ENCODE peak calls at places on chromosomes 6 and 20, in eight cellular contexts. One of them, this sample, is unnamed.
A peak's percentile ranks its signal among the peaks of the same experiment; 100 is the strongest.

GRCh38 chr6:14474816-14475215 is 357.2 kb downstream of the CD83 start:
- DNase-seq in gastrocnemius medialis: no peak
- DNase-seq in BJ: no peak
- DNase-seq in dorsolateral prefrontal cortex: no peak
- DNase-seq in fibroblast of the aortic adventitia: no peak
- DNase-seq in mammary epithelial cell: no peak
- DNase-seq in mucosa of descending colon: no peak
- DNase-seq in cardiac fibroblast: no peak
- DNase-seq in this sample: no peak

GRCh38 chr6:77430506-77430905 is 32.8 kb downstream of the HTR1B start:
- DNase-seq in mucosa of descending colon: no peak
- DNase-seq in BJ: no peak
- DNase-seq in dorsolateral prefrontal cortex: no peak
- DNase-seq in cardiac fibroblast: no peak
- DNase-seq in mammary epithelial cell: no peak
- DNase-seq in fibroblast of the aortic adventitia: no peak
- DNase-seq in gastrocnemius medialis: no peak
- DNase-seq in this sample: no peak

GRCh38 chr6:100504786-100505737 is 40.3 kb upstream of the SIM1 start:
- DNase-seq in fibroblast of the aortic adventitia: peak; percentile 84
- DNase-seq in mucosa of descending colon: no peak
- DNase-seq in BJ: peak; percentile 66
- DNase-seq in dorsolateral prefrontal cortex: no peak
- DNase-seq in gastrocnemius medialis: no peak
- DNase-seq in cardiac fibroblast: peak; percentile 92
- DNase-seq in mammary epithelial cell: peak; percentile 64
- DNase-seq in this sample: peak; percentile 78

GRCh38 chr6:120077489-120077888 is 727.9 kb upstream of the MAN1A1 start:
- DNase-seq in mucosa of descending colon: peak; percentile 13
- DNase-seq in mammary epithelial cell: peak; percentile 8
- DNase-seq in gastrocnemius medialis: no peak
- DNase-seq in cardiac fibroblast: peak; percentile 2
- DNase-seq in dorsolateral prefrontal cortex: no peak
- DNase-seq in BJ: no peak
- DNase-seq in fibroblast of the aortic adventitia: peak; percentile 3
- DNase-seq in this sample: no peak

GRCh38 chr6:39892490-39893129 is 41.7 kb downstream of the MOCS1 start:
- DNase-seq in cardiac fibroblast: peak; percentile 82
- DNase-seq in mucosa of descending colon: peak; percentile 78
- DNase-seq in BJ: no peak
- DNase-seq in mammary epithelial cell: peak; percentile 17
- DNase-seq in gastrocnemius medialis: peak; percentile 47
- DNase-seq in dorsolateral prefrontal cortex: peak; percentile 75
- DNase-seq in fibroblast of the aortic adventitia: peak; percentile 81
- DNase-seq in this sample: peak; percentile 74

GRCh38 chr6:121993362-121993761 is 406.1 kb upstream of the HSF2 start:
- DNase-seq in BJ: no peak
- DNase-seq in cardiac fibroblast: no peak
- DNase-seq in fibroblast of the aortic adventitia: no peak
- DNase-seq in dorsolateral prefrontal cortex: no peak
- DNase-seq in mammary epithelial cell: peak; percentile 46
- DNase-seq in gastrocnemius medialis: no peak
- DNase-seq in mucosa of descending colon: no peak
- DNase-seq in this sample: no peak

GRCh38 chr6:26220353-26220970 is 133.2 kb downstream of the HFE start:
- DNase-seq in cardiac fibroblast: no peak
- DNase-seq in BJ: no peak
- DNase-seq in mammary epithelial cell: no peak
- DNase-seq in mucosa of descending colon: no peak
- DNase-seq in dorsolateral prefrontal cortex: no peak
- DNase-seq in fibroblast of the aortic adventitia: no peak
- DNase-seq in gastrocnemius medialis: no peak
- DNase-seq in this sample: no peak

GRCh38 chr6:31971993-31972708 is at the start of gene DXO:
- DNase-seq in cardiac fibroblast: peak; percentile 99
- DNase-seq in dorsolateral prefrontal cortex: peak; percentile 91
- DNase-seq in mucosa of descending colon: peak; percentile 98
- DNase-seq in fibroblast of the aortic adventitia: peak; percentile 99
- DNase-seq in mammary epithelial cell: peak; percentile 99
- DNase-seq in BJ: peak; percentile 88
- DNase-seq in gastrocnemius medialis: peak; percentile 95
- DNase-seq in this sample: peak; percentile 99

GRCh38 chr6:83853968-83854501 is 875 bp downstream of the RIPPLY2 start:
- DNase-seq in BJ: no peak
- DNase-seq in cardiac fibroblast: no peak
- DNase-seq in mammary epithelial cell: no peak
- DNase-seq in mucosa of descending colon: no peak
- DNase-seq in dorsolateral prefrontal cortex: peak; percentile 28
- DNase-seq in gastrocnemius medialis: no peak
- DNase-seq in fibroblast of the aortic adventitia: no peak
- DNase-seq in this sample: no peak

GRCh38 chr6:41469951-41470340 is 76.2 kb upstream of the FOXP4 start:
- DNase-seq in mammary epithelial cell: no peak
- DNase-seq in BJ: no peak
- DNase-seq in gastrocnemius medialis: no peak
- DNase-seq in cardiac fibroblast: no peak
- DNase-seq in dorsolateral prefrontal cortex: no peak
- DNase-seq in mucosa of descending colon: peak; percentile 21
- DNase-seq in fibroblast of the aortic adventitia: no peak
- DNase-seq in this sample: no peak

GRCh38 chr6:157688960-157689599 is 134.0 kb upstream of the SNX9 start:
- DNase-seq in dorsolateral prefrontal cortex: no peak
- DNase-seq in mucosa of descending colon: peak; percentile 61
- DNase-seq in fibroblast of the aortic adventitia: peak; percentile 17
- DNase-seq in cardiac fibroblast: no peak
- DNase-seq in mammary epithelial cell: no peak
- DNase-seq in gastrocnemius medialis: peak; percentile 54
- DNase-seq in BJ: no peak
- DNase-seq in this sample: peak; percentile 35

GRCh38 chr6:127345521-127345920 is 2.1 kb upstream of the ECHDC1 start:
- DNase-seq in fibroblast of the aortic adventitia: no peak
- DNase-seq in mucosa of descending colon: no peak
- DNase-seq in cardiac fibroblast: peak; percentile 20
- DNase-seq in dorsolateral prefrontal cortex: no peak
- DNase-seq in gastrocnemius medialis: no peak
- DNase-seq in BJ: no peak
- DNase-seq in mammary epithelial cell: peak; percentile 54
- DNase-seq in this sample: no peak
- H3K4me3 ChIP-seq in fibroblast of the aortic adventitia: no peak overlapping the region
- H3K4me3 ChIP-seq in mucosa of descending colon: no peak overlapping the region
- H3K4me3 ChIP-seq in cardiac fibroblast: no peak overlapping the region
- H3K4me3 ChIP-seq in dorsolateral prefrontal cortex: no peak overlapping the region
- H3K4me3 ChIP-seq in gastrocnemius medialis: no peak overlapping the region
- H3K4me3 ChIP-seq in BJ: no peak overlapping the region
- H3K4me3 ChIP-seq in mammary epithelial cell: no peak overlapping the region
- H3K4me3 ChIP-seq in this sample: no peak overlapping the region

DNA sequence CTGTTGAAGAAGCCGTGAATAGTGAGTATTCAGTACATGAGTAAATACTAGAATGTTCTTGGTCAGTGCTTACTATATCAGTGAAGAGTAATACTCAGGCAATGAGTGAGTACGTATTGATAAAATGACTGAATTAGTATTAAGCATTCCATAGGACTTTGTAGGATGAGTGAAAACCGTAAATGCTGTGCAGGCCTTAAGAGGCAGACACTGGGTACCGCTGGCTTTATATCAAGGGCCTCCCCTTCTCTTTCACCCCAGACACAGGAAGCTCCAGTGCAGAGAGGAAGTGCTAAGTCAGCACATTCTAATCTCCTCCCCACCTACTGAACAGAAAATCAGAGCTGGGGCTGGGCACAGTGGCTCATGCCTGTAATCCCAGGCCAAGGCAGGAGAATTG is 24.2 kb downstream of the POFUT1 start:
- DNase-seq in cardiac fibroblast: no peak
- DNase-seq in gastrocnemius medialis: no peak
- DNase-seq in mammary epithelial cell: no peak
- DNase-seq in mucosa of descending colon: no peak
- DNase-seq in fibroblast of the aortic adventitia: no peak
- DNase-seq in BJ: no peak
- DNase-seq in dorsolateral prefrontal cortex: no peak
- DNase-seq in this sample: peak; percentile 48
- H3K4me3 ChIP-seq in cardiac fibroblast: no peak overlapping the region
- H3K4me3 ChIP-seq in gastrocnemius medialis: no peak overlapping the region
- H3K4me3 ChIP-seq in mammary epithelial cell: no peak overlapping the region
- H3K4me3 ChIP-seq in mucosa of descending colon: no peak overlapping the region
- H3K4me3 ChIP-seq in fibroblast of the aortic adventitia: no peak overlapping the region
- H3K4me3 ChIP-seq in BJ: no peak overlapping the region
- H3K4me3 ChIP-seq in dorsolateral prefrontal cortex: no peak overlapping the region
- H3K4me3 ChIP-seq in this sample: no peak overlapping the region

DNA sequence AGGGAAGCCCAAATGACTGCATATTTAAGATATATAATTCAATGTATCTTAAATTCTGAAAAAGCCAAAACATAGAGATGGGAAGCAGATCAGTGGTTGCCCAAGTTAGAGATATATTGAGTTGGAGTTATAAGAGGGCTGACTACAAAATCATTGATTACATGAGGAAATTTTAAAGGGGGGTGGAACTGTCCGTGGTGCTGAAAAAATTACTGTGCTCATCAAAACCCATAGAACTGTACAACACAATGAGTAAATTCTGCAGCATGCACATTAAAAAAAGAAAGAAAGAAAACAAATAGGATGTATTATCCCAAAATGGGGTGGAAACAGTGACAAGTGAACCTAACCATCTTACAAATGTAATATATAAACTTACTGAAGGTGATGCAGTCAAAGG is 100.9 kb downstream of the FUT9 start:
- DNase-seq in mammary epithelial cell: no peak
- DNase-seq in gastrocnemius medialis: no peak
- DNase-seq in mucosa of descending colon: no peak
- DNase-seq in fibroblast of the aortic adventitia: no peak
- DNase-seq in dorsolateral prefrontal cortex: no peak
- DNase-seq in cardiac fibroblast: no peak
- DNase-seq in BJ: no peak
- DNase-seq in this sample: no peak
- H3K4me3 ChIP-seq in mammary epithelial cell: no peak overlapping the region
- H3K4me3 ChIP-seq in gastrocnemius medialis: no peak overlapping the region
- H3K4me3 ChIP-seq in mucosa of descending colon: no peak overlapping the region
- H3K4me3 ChIP-seq in fibroblast of the aortic adventitia: no peak overlapping the region
- H3K4me3 ChIP-seq in dorsolateral prefrontal cortex: no peak overlapping the region
- H3K4me3 ChIP-seq in cardiac fibroblast: no peak overlapping the region
- H3K4me3 ChIP-seq in BJ: no peak overlapping the region
- H3K4me3 ChIP-seq in this sample: no peak overlapping the region

DNA sequence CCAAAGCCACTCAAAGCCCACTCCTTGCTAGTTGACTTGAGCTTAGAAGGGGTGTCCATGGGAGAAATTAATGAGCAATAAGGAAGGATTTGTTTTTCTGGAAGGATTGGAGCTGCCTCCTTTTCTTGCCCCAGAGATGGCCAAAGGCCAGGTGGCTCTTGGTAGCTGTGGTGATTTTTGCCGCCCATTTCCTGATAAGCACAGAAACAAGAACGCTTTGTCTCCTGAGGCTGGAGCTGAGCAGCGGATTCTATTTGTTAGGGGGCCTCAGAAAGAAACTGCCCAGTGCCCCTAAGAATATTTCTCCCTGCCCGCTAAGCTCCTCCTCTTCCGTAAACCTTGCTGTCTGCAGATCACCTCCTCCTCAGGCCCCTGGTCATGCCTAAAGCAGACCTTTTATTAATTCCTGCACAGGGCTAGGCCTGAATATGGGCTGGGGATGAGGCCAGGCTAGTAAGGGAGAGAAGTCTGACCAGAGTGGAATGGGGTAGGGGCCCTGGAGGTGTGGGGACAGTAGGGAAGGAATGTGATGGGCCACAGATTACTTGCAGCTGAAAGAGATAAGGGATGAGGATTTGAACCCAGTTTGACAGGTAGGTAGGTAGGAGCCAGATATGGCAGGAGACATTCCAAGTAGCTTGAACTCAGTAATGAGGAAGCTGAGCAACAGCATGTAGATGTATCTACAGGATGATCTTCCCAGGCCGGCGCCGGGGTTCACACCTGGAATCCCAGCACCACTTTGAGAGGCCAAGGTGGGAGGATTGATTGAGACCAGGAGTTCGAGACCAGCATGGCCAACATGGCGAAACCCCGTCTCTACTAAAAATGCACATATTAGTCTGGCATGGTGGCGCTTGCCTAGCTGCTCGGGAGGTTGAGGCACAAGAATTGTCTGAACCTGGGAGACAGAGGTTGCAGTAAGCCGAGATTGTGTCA is 71.2 kb upstream of the NAA20 start:
- DNase-seq in gastrocnemius medialis: no peak
- DNase-seq in dorsolateral prefrontal cortex: no peak
- DNase-seq in BJ: no peak
- DNase-seq in mammary epithelial cell: no peak
- DNase-seq in mucosa of descending colon: peak; percentile 71
- DNase-seq in fibroblast of the aortic adventitia: no peak
- DNase-seq in cardiac fibroblast: no peak
- DNase-seq in this sample: no peak
- H3K4me3 ChIP-seq in gastrocnemius medialis: no peak overlapping the region
- H3K4me3 ChIP-seq in dorsolateral prefrontal cortex: no peak overlapping the region
- H3K4me3 ChIP-seq in BJ: no peak overlapping the region
- H3K4me3 ChIP-seq in mammary epithelial cell: no peak overlapping the region
- H3K4me3 ChIP-seq in mucosa of descending colon: no peak overlapping the region
- H3K4me3 ChIP-seq in fibroblast of the aortic adventitia: no peak overlapping the region
- H3K4me3 ChIP-seq in cardiac fibroblast: no peak overlapping the region
- H3K4me3 ChIP-seq in this sample: no peak overlapping the region

DNA sequence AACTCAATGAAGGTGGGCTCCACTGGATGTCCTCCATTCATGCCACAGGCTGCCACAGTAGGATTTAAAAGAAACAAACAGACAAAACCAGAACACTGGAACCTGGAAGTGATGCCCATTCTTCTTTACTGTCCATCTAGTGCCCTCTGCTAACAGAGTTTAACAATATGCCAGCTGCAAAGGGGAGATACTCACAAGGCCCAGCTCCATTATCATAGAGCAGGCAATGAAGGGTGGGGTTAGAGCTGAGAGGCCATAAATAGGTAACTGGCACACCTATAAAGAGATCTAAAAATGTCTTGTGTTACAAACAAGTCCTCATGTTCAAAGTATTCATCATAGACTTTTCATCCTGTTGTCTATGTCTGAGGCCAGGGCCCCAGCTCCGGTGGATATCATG is 75.6 kb downstream of the SOD2 start:
- DNase-seq in mucosa of descending colon: no peak
- DNase-seq in mammary epithelial cell: no peak
- DNase-seq in cardiac fibroblast: no peak
- DNase-seq in gastrocnemius medialis: no peak
- DNase-seq in fibroblast of the aortic adventitia: no peak
- DNase-seq in dorsolateral prefrontal cortex: no peak
- DNase-seq in BJ: no peak
- DNase-seq in this sample: no peak
- H3K4me3 ChIP-seq in mucosa of descending colon: no peak overlapping the region
- H3K4me3 ChIP-seq in mammary epithelial cell: no peak overlapping the region
- H3K4me3 ChIP-seq in cardiac fibroblast: no peak overlapping the region
- H3K4me3 ChIP-seq in gastrocnemius medialis: no peak overlapping the region
- H3K4me3 ChIP-seq in fibroblast of the aortic adventitia: no peak overlapping the region
- H3K4me3 ChIP-seq in dorsolateral prefrontal cortex: no peak overlapping the region
- H3K4me3 ChIP-seq in BJ: no peak overlapping the region
- H3K4me3 ChIP-seq in this sample: no peak overlapping the region

GRCh38 chr6:3957321-3957720 is 108.1 kb downstream of the FAM50B start:
- DNase-seq in mucosa of descending colon: no peak
- DNase-seq in mammary epithelial cell: peak; percentile 69
- DNase-seq in gastrocnemius medialis: no peak
- DNase-seq in dorsolateral prefrontal cortex: no peak
- DNase-seq in fibroblast of the aortic adventitia: no peak
- DNase-seq in cardiac fibroblast: peak; percentile 24
- DNase-seq in BJ: no peak
- DNase-seq in this sample: no peak
- H3K4me3 ChIP-seq in mucosa of descending colon: no peak overlapping the region
- H3K4me3 ChIP-seq in mammary epithelial cell: no peak overlapping the region
- H3K4me3 ChIP-seq in gastrocnemius medialis: no peak overlapping the region
- H3K4me3 ChIP-seq in dorsolateral prefrontal cortex: no peak overlapping the region
- H3K4me3 ChIP-seq in fibroblast of the aortic adventitia: no peak overlapping the region
- H3K4me3 ChIP-seq in cardiac fibroblast: no peak overlapping the region
- H3K4me3 ChIP-seq in BJ: no peak overlapping the region
- H3K4me3 ChIP-seq in this sample: no peak overlapping the region